ENCODE peak calls at places on chromosome 6, in six cellular contexts. H is naive thymus-derived CD4-positive, alpha-beta T cell; D is OCI-LY7; A is ovary; E is NCI-H510A treated with DMSO at 0.1 percent for 48 hours; Z is kidney tubule cell. T is an unnamed sample.

GRCh38 chr6:134049176-134049575 is 3.2 kb downstream of the SLC2A12 start:
- DNase-seq in H (no peak), D (no peak), A (no peak), E (no peak), Z (no peak), T (no peak)

GRCh38 chr6:146898069-146898887 is 299.5 kb downstream of the ADGB start:
- DNase-seq in H (no peak), D (no peak), A (no peak), E (no peak), Z (no peak), T (no peak)

GRCh38 chr6:134512946-134513345 is 195.0 kb upstream of the SGK1 start:
- DNase-seq in H (no peak), D (no peak), A (no peak), E (no peak), Z (no peak), T (peak; percentile 27)

GRCh38 chr6:5361371-5361770 is 100.1 kb downstream of the FARS2 start:
- DNase-seq in H (no peak), D (no peak), A (no peak), E (no peak), Z (peak; percentile 23), T (peak; percentile 25)

GRCh38 chr6:87293526-87293925 is 28.9 kb upstream of the SMIM8 start:
- DNase-seq in H (no peak), D (no peak), A (no peak), E (no peak), Z (no peak), T (no peak)

GRCh38 chr6:79586548-79586947 is 44.6 kb upstream of the SH3BGRL2 start:
- DNase-seq in H (no peak), D (peak; percentile 4), A (no peak), E (no peak), Z (peak; percentile 55), T (peak; percentile 16)

GRCh38 chr6:167208819-167209576 is 51.2 kb upstream of the GPR31 start:
- DNase-seq in H (no peak), D (no peak), A (no peak), E (no peak), Z (no peak), T (no peak)

GRCh38 chr6:124979294-124979678 is 17.0 kb downstream of the RNF217 start:
- DNase-seq in H (no peak), D (no peak), A (no peak), E (no peak), Z (no peak), T (no peak)

GRCh38 chr6:56963793-56964192 is 8.9 kb downstream of the BEND6 start:
- DNase-seq in H (no peak), D (no peak), A (no peak), E (no peak), Z (no peak), T (no peak)

T was measured in NB4.